ENCODE peak calls at places on chromosomes 16 and 17, in four cellular contexts. B, Z, J and R are unnamed samples.

GRCh38 chr16:26214694-26215093 is 522.9 kb downstream of the HS3ST4 start:
- DNase-seq in B (no peak), Z (no peak), J (no peak), R (no peak)

GRCh38 chr17:39622380-39623006 is 4.3 kb upstream of the PPP1R1B start:
- DNase-seq in B (no peak), Z (no peak), J (no peak), R (no peak)

GRCh38 chr17:41966453-41967140 is at the start of gene CNP:
- DNase-seq in B (peak), Z (peak), J (peak), R (peak)

GRCh38 chr17:17188586-17188985 is 17.5 kb downstream of the PLD6 start:
- DNase-seq in B (no peak), Z (no peak), J (no peak), R (no peak)

GRCh38 chr17:49575524-49576120 is at the start of gene NXPH3:
- DNase-seq in B (peak), Z (peak), J (peak), R (peak)

GRCh38 chr17:80460286-80460881 is 16.0 kb downstream of the NPTX1 start:
- DNase-seq in B (no peak), Z (no peak), J (no peak), R (no peak)

GRCh38 chr17:80611831-80612230 is 67.2 kb downstream of the RPTOR start:
- DNase-seq in B (no peak), Z (no peak), J (no peak), R (no peak)

GRCh38 chr17:70882504-70882903 is 713.2 kb downstream of the KCNJ2 start:
- DNase-seq in B (no peak), Z (no peak), J (no peak), R (no peak)

GRCh38 chr16:65305588-65305987 is 183.7 kb upstream of the CDH11 start:
- DNase-seq in B (no peak), Z (no peak), J (no peak), R (no peak)

GRCh38 chr16:85330694-85331188 is 218.5 kb upstream of the CIBAR2 start:
- DNase-seq in B (no peak), Z (peak), J (no peak), R (peak)

GRCh38 chr17:80236911-80237310 is 16.7 kb downstream of the SLC26A11 start:
- DNase-seq in B (no peak), Z (no peak), J (no peak), R (no peak)

GRCh38 chr17:35046740-35047283 is 16.7 kb downstream of the RFFL start:
- DNase-seq in B (no peak), Z (peak), J (peak), R (no peak)

GRCh38 chr16:22641030-22641671 is 130.5 kb downstream of the NPIPB5 start:
- DNase-seq in B (peak), Z (peak), J (no peak), R (peak)

GRCh38 chr17:2192367-2193028 is 111.1 kb downstream of the SMG6 start:
- DNase-seq in B (no peak), Z (peak), J (peak), R (peak)